ENCODE peak calls at places on chromosomes 4 and X, in nine cellular contexts. One of them, this sample, is unnamed. For H3K4me1 and H3K27me3, the result is how much of the 10 kb centered on the place peaks cover.

GRCh38 chrX:109927663-109928273 is 75.1 kb upstream of the TMEM164 start:
- DNase-seq in GM23248: no peak
- DNase-seq in pancreas: no peak
- DNase-seq in PC-9: no peak
- DNase-seq in endothelial cell of umbilical vein: no peak
- DNase-seq in fibroblast of lung: no peak
- DNase-seq in transverse colon: no peak
- DNase-seq in aorta: no peak
- DNase-seq in mammary epithelial cell: no peak
- DNase-seq in this sample: no peak

GRCh38 chr4:7365472-7366179 is 69.1 kb downstream of the PSAPL1 start:
- DNase-seq in GM23248: peak
- DNase-seq in fibroblast of lung: no peak
- DNase-seq in mammary epithelial cell: no peak
- DNase-seq in transverse colon: no peak
- DNase-seq in pancreas: no peak
- DNase-seq in PC-9: no peak
- DNase-seq in aorta: peak
- DNase-seq in endothelial cell of umbilical vein: no peak
- DNase-seq in this sample: no peak

GRCh38 chrX:94204524-94204923 is 530.5 kb downstream of the FAM133A start:
- DNase-seq in mammary epithelial cell: peak
- DNase-seq in PC-9: no peak
- DNase-seq in endothelial cell of umbilical vein: no peak
- DNase-seq in transverse colon: no peak
- DNase-seq in pancreas: no peak
- DNase-seq in GM23248: no peak
- DNase-seq in fibroblast of lung: no peak
- DNase-seq in aorta: no peak
- DNase-seq in this sample: no peak

GRCh38 chr4:22490718-22491330 is 25.0 kb downstream of the ADGRA3 start:
- DNase-seq in mammary epithelial cell: no peak
- DNase-seq in pancreas: no peak
- DNase-seq in PC-9: no peak
- DNase-seq in fibroblast of lung: no peak
- DNase-seq in transverse colon: peak
- DNase-seq in GM23248: no peak
- DNase-seq in endothelial cell of umbilical vein: no peak
- DNase-seq in aorta: no peak
- DNase-seq in this sample: no peak

GRCh38 chr4:3708103-3708510 is 58.1 kb upstream of the ADRA2C start:
- DNase-seq in PC-9: no peak
- DNase-seq in transverse colon: no peak
- DNase-seq in pancreas: peak
- DNase-seq in aorta: peak
- DNase-seq in mammary epithelial cell: no peak
- DNase-seq in GM23248: peak
- DNase-seq in fibroblast of lung: no peak
- DNase-seq in endothelial cell of umbilical vein: no peak
- DNase-seq in this sample: peak

GRCh38 chrX:34875204-34875603 is 67.4 kb upstream of the FAM47B start:
- DNase-seq in pancreas: no peak
- DNase-seq in aorta: no peak
- DNase-seq in endothelial cell of umbilical vein: peak
- DNase-seq in mammary epithelial cell: peak
- DNase-seq in GM23248: peak
- DNase-seq in transverse colon: no peak
- DNase-seq in PC-9: no peak
- DNase-seq in fibroblast of lung: peak
- DNase-seq in this sample: peak

GRCh38 chr4:32697281-32697814 is 1977.2 kb downstream of the PCDH7 start:
- DNase-seq in endothelial cell of umbilical vein: no peak
- DNase-seq in mammary epithelial cell: no peak
- DNase-seq in aorta: no peak
- DNase-seq in fibroblast of lung: no peak
- DNase-seq in GM23248: no peak
- DNase-seq in transverse colon: no peak
- DNase-seq in pancreas: no peak
- DNase-seq in PC-9: no peak
- DNase-seq in this sample: no peak

GRCh38 chr4:17966312-17966711 is 55.2 kb downstream of the LCORL start:
- DNase-seq in fibroblast of lung: no peak
- DNase-seq in pancreas: no peak
- DNase-seq in transverse colon: no peak
- DNase-seq in aorta: no peak
- DNase-seq in GM23248: no peak
- DNase-seq in mammary epithelial cell: no peak
- DNase-seq in endothelial cell of umbilical vein: no peak
- DNase-seq in PC-9: no peak
- DNase-seq in this sample: no peak

GRCh38 chr4:52172166-52172565 is 121.1 kb downstream of the SPATA18 start:
- DNase-seq in endothelial cell of umbilical vein: no peak
- DNase-seq in aorta: no peak
- DNase-seq in GM23248: peak
- DNase-seq in fibroblast of lung: peak
- DNase-seq in pancreas: no peak
- DNase-seq in mammary epithelial cell: peak
- DNase-seq in transverse colon: no peak
- DNase-seq in PC-9: no peak
- DNase-seq in this sample: no peak

DNA sequence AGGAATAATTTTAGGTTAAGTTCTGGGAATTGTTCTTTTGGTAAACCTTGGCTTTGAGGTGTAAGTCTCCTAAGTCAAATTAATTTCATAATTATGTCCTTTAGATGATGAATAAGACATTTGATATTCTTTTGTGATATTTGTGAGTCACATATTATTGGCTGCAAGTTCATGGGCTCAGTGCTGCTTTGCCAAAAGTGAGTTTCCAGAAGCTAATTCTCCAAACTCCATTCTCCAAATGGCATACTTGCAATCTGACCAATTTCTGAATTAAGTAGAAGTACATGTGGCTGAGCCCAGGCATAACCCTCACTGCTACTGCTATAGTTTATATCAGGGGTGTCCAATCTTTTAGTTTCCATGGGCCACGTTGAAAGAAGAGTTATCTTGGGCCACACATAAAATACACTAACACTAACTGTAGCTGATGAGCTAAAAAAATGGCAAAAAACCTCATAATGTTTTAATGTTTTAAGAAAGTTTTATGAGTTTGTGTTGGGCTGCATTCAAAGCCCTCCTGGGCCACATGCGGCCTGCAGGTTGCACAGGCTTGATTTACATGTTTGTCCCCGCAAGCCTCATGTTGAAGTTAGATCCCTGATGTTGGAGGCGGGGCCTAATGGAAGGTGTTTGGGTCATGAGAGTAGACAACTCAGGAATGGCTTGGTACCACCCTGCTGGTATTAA is 196.1 kb downstream of the ZNF330 start:
- DNase-seq in PC-9: no peak
- DNase-seq in GM23248: peak
- DNase-seq in endothelial cell of umbilical vein: no peak
- DNase-seq in transverse colon: no peak
- DNase-seq in mammary epithelial cell: no peak
- DNase-seq in pancreas: no peak
- DNase-seq in aorta: no peak
- DNase-seq in fibroblast of lung: peak
- DNase-seq in this sample: no peak
- H3K4me1 ChIP-seq in PC-9: under half
- H3K4me1 ChIP-seq in GM23248: under half
- H3K4me1 ChIP-seq in endothelial cell of umbilical vein: under half
- H3K4me1 ChIP-seq in transverse colon: under half
- H3K4me1 ChIP-seq in mammary epithelial cell: under half
- H3K4me1 ChIP-seq in pancreas: under half
- H3K4me1 ChIP-seq in aorta: under half
- H3K4me1 ChIP-seq in fibroblast of lung: under half
- H3K4me1 ChIP-seq in this sample: under half

GRCh38 chr4:54855221-54855854 is 197.6 kb downstream of the KIT start:
- DNase-seq in pancreas: no peak
- DNase-seq in endothelial cell of umbilical vein: no peak
- DNase-seq in aorta: no peak
- DNase-seq in fibroblast of lung: no peak
- DNase-seq in PC-9: no peak
- DNase-seq in transverse colon: no peak
- DNase-seq in mammary epithelial cell: no peak
- DNase-seq in GM23248: no peak
- DNase-seq in this sample: no peak
- H3K27me3 ChIP-seq in pancreas: under half
- H3K27me3 ChIP-seq in endothelial cell of umbilical vein: under half
- H3K27me3 ChIP-seq in aorta: under half
- H3K27me3 ChIP-seq in fibroblast of lung: under half
- H3K27me3 ChIP-seq in PC-9: under half
- H3K27me3 ChIP-seq in transverse colon: under half
- H3K27me3 ChIP-seq in mammary epithelial cell: under half
- H3K27me3 ChIP-seq in GM23248: under half
- H3K27me3 ChIP-seq in this sample: under half

DNA sequence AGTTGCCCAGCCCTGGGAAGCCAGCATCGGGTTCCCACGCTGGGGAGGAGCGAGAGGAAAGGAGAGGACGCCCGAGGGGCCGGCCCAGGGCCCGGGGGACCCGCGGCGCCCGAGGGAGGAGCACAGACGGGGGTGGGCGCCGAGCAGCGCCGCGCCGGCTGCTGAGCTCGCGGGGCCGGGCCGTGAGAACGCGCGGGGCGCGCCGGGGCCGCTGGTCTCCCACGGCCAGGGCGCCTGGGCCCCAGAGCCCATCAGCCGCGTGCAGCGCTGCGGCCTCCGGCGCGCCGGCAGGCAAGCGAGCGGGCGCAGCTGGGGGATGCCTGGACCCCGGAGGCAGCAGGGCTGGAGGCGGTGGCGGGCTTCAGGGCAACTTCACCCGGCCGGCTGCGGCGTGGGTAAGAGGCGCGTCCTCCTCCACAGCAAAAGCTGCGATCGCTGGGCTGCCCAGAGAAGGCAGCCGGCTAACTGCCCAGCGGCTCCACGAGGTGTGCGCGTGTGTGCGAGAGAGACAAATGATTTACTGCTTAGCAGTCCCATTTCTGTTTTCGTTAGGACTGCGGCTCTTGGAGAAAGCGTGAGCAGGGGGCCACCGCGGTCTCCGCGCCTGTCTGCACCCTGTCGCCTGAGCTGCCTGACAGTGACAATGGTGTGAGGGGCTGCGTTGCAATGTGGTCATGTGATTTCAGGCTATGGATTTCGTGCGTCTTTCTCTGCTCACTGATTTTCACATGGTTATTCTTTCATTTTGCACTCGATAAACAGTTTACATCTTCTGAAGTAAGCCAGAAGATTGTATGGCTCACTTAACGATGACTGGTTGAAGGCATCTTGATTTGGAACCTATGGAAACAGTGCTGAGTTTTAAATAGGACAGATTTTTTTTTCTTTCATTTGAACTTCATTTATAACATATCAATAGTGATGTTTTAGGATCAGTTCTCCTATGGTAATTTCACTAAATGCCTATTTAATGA is 1.2 kb downstream of the GUCY1A1 start:
- DNase-seq in PC-9: no peak
- DNase-seq in GM23248: peak
- DNase-seq in mammary epithelial cell: peak
- DNase-seq in pancreas: peak
- DNase-seq in transverse colon: peak
- DNase-seq in endothelial cell of umbilical vein: peak
- DNase-seq in fibroblast of lung: peak
- DNase-seq in aorta: peak
- DNase-seq in this sample: peak
- H3K4me1 ChIP-seq in PC-9: under half
- H3K4me1 ChIP-seq in GM23248: under half
- H3K4me1 ChIP-seq in mammary epithelial cell: under half
- H3K4me1 ChIP-seq in pancreas: under half
- H3K4me1 ChIP-seq in transverse colon: under half
- H3K4me1 ChIP-seq in endothelial cell of umbilical vein: under half
- H3K4me1 ChIP-seq in fibroblast of lung: under half
- H3K4me1 ChIP-seq in aorta: under half
- H3K4me1 ChIP-seq in this sample: under half

GRCh38 chrX:47499291-47499690 is 16.3 kb upstream of the ZNF41 start:
- DNase-seq in endothelial cell of umbilical vein: no peak
- DNase-seq in transverse colon: no peak
- DNase-seq in aorta: no peak
- DNase-seq in fibroblast of lung: no peak
- DNase-seq in pancreas: no peak
- DNase-seq in GM23248: no peak
- DNase-seq in mammary epithelial cell: no peak
- DNase-seq in PC-9: no peak
- DNase-seq in this sample: no peak

GRCh38 chrX:47500541-47500940 is 17.5 kb upstream of the ZNF41 start:
- DNase-seq in PC-9: no peak
- DNase-seq in GM23248: no peak
- DNase-seq in transverse colon: no peak
- DNase-seq in fibroblast of lung: no peak
- DNase-seq in aorta: no peak
- DNase-seq in mammary epithelial cell: no peak
- DNase-seq in pancreas: no peak
- DNase-seq in endothelial cell of umbilical vein: no peak
- DNase-seq in this sample: no peak

GRCh38 chrX:47502591-47503222 is 19.7 kb upstream of the ZNF41 start:
- DNase-seq in mammary epithelial cell: peak
- DNase-seq in fibroblast of lung: peak
- DNase-seq in GM23248: peak
- DNase-seq in pancreas: no peak
- DNase-seq in endothelial cell of umbilical vein: no peak
- DNase-seq in PC-9: peak
- DNase-seq in aorta: no peak
- DNase-seq in transverse colon: no peak
- DNase-seq in this sample: peak

GRCh38 chrX:47498411-47498810 is 15.4 kb upstream of the ZNF41 start:
- DNase-seq in transverse colon: no peak
- DNase-seq in PC-9: peak
- DNase-seq in fibroblast of lung: no peak
- DNase-seq in pancreas: no peak
- DNase-seq in GM23248: no peak
- DNase-seq in endothelial cell of umbilical vein: no peak
- DNase-seq in aorta: no peak
- DNase-seq in mammary epithelial cell: no peak
- DNase-seq in this sample: no peak

DNA sequence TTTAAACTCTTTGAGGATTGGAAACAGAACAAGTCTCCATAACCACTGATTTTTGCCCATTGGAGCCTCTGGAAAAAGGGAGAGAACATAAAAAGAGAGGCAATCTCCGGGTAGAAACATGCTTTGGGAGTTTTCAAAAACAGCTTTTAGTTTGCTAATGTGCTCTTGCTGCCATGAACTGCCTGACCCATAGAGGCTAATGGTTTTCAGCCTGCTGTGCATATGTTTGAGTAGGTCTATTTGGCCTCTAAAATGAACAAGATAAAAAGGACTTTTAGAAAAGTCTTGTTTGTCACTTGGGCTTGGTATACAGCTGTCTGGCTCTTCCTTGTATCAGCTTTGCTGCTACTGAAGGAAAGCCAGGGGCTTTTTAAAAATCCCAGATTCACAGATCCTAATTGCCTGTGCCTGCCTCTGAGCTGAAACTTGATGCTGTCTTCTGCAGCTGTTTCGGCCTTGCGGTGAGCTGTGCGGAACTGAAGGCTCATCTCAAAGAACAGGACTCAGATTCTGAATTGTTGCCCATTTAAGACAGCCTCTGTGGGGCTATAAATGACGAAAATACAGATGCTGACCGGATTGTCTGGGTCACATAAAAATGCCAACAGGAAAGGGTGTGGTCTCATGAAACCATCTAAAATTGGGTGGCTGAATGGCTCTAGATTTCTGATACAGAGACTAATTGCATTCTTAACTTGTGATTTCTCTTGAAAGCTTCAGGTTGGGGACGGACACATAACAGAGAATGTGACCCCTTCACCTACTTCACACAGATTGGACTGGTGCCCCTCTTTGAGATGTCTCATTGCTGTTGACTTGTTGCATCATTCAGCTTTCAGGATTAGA is 18.4 kb upstream of the ZNF41 start:
- DNase-seq in GM23248: peak
- DNase-seq in aorta: no peak
- DNase-seq in endothelial cell of umbilical vein: no peak
- DNase-seq in transverse colon: no peak
- DNase-seq in PC-9: peak
- DNase-seq in mammary epithelial cell: peak
- DNase-seq in pancreas: no peak
- DNase-seq in fibroblast of lung: peak
- DNase-seq in this sample: peak
- H3K27me3 ChIP-seq in GM23248: under half
- H3K27me3 ChIP-seq in aorta: under half
- H3K27me3 ChIP-seq in endothelial cell of umbilical vein: under half
- H3K27me3 ChIP-seq in transverse colon: under half
- H3K27me3 ChIP-seq in PC-9: under half
- H3K27me3 ChIP-seq in mammary epithelial cell: under half
- H3K27me3 ChIP-seq in pancreas: under half
- H3K27me3 ChIP-seq in fibroblast of lung: under half
- H3K27me3 ChIP-seq in this sample: under half

This sample was measured in adipocyte.